ENCODE peak calls at places on chromosomes 2 and 18, in ten cellular contexts. One of them, this sample, is unnamed.

GRCh38 chr2:47098953-47099352 is 56.2 kb downstream of the STPG4 start:
- DNase-seq in esophagus squamous epithelium: no peak
- DNase-seq in foreskin keratinocyte: no peak
- DNase-seq in uterus: no peak
- DNase-seq in neuronal stem cell: no peak
- DNase-seq in body of pancreas: no peak
- DNase-seq in HCT116: no peak
- DNase-seq in CD4-positive, alpha-beta memory T cell: no peak
- DNase-seq in psoas muscle: no peak
- DNase-seq in ovary: no peak
- DNase-seq in this sample: no peak

GRCh38 chr2:195756218-195756941 is 99.4 kb downstream of the SLC39A10 start:
- DNase-seq in esophagus squamous epithelium: no peak
- DNase-seq in foreskin keratinocyte: peak
- DNase-seq in uterus: no peak
- DNase-seq in neuronal stem cell: no peak
- DNase-seq in body of pancreas: no peak
- DNase-seq in HCT116: peak
- DNase-seq in CD4-positive, alpha-beta memory T cell: no peak
- DNase-seq in psoas muscle: no peak
- DNase-seq in ovary: no peak
- DNase-seq in this sample: no peak

GRCh38 chr18:59455728-59456276 is 96.7 kb upstream of the LMAN1 start:
- DNase-seq in esophagus squamous epithelium: no peak
- DNase-seq in foreskin keratinocyte: no peak
- DNase-seq in uterus: no peak
- DNase-seq in neuronal stem cell: no peak
- DNase-seq in body of pancreas: no peak
- DNase-seq in HCT116: no peak
- DNase-seq in CD4-positive, alpha-beta memory T cell: no peak
- DNase-seq in psoas muscle: no peak
- DNase-seq in ovary: no peak
- DNase-seq in this sample: no peak

GRCh38 chr2:25558262-25558661 is 115.1 kb downstream of the DTNB start:
- DNase-seq in esophagus squamous epithelium: no peak
- DNase-seq in foreskin keratinocyte: peak
- DNase-seq in uterus: no peak
- DNase-seq in neuronal stem cell: no peak
- DNase-seq in body of pancreas: peak
- DNase-seq in HCT116: no peak
- DNase-seq in CD4-positive, alpha-beta memory T cell: peak
- DNase-seq in psoas muscle: no peak
- DNase-seq in ovary: no peak
- DNase-seq in this sample: no peak

GRCh38 chr2:27655155-27655951 is 8.1 kb downstream of the SUPT7L start:
- DNase-seq in esophagus squamous epithelium: no peak
- DNase-seq in foreskin keratinocyte: no peak
- DNase-seq in uterus: no peak
- DNase-seq in neuronal stem cell: no peak
- DNase-seq in body of pancreas: no peak
- DNase-seq in HCT116: no peak
- DNase-seq in CD4-positive, alpha-beta memory T cell: no peak
- DNase-seq in psoas muscle: no peak
- DNase-seq in ovary: no peak
- DNase-seq in this sample: no peak

GRCh38 chr2:105328281-105329196 is 996 bp downstream of the TGFBRAP1 start:
- DNase-seq in esophagus squamous epithelium: no peak
- DNase-seq in foreskin keratinocyte: peak
- DNase-seq in uterus: no peak
- DNase-seq in neuronal stem cell: no peak
- DNase-seq in body of pancreas: peak
- DNase-seq in HCT116: no peak
- DNase-seq in CD4-positive, alpha-beta memory T cell: peak
- DNase-seq in psoas muscle: peak
- DNase-seq in ovary: peak
- DNase-seq in this sample: no peak

GRCh38 chr2:190405069-190405468 is 3.1 kb upstream of the MFSD6 start:
- DNase-seq in esophagus squamous epithelium: no peak
- DNase-seq in foreskin keratinocyte: no peak
- DNase-seq in uterus: no peak
- DNase-seq in neuronal stem cell: no peak
- DNase-seq in body of pancreas: no peak
- DNase-seq in HCT116: no peak
- DNase-seq in CD4-positive, alpha-beta memory T cell: no peak
- DNase-seq in psoas muscle: no peak
- DNase-seq in ovary: no peak
- DNase-seq in this sample: no peak

GRCh38 chr18:79637181-79637920 is 42.3 kb upstream of the CTDP1 start:
- DNase-seq in esophagus squamous epithelium: no peak
- DNase-seq in foreskin keratinocyte: no peak
- DNase-seq in uterus: no peak
- DNase-seq in neuronal stem cell: no peak
- DNase-seq in body of pancreas: no peak
- DNase-seq in HCT116: no peak
- DNase-seq in CD4-positive, alpha-beta memory T cell: no peak
- DNase-seq in psoas muscle: no peak
- DNase-seq in ovary: no peak
- DNase-seq in this sample: no peak

GRCh38 chr18:62715829-62716678 is 713 bp downstream of the PHLPP1 start:
- DNase-seq in esophagus squamous epithelium: no peak
- DNase-seq in foreskin keratinocyte: peak
- DNase-seq in uterus: peak
- DNase-seq in neuronal stem cell: peak
- DNase-seq in body of pancreas: peak
- DNase-seq in HCT116: peak
- DNase-seq in CD4-positive, alpha-beta memory T cell: peak
- DNase-seq in psoas muscle: peak
- DNase-seq in ovary: peak
- DNase-seq in this sample: peak

GRCh38 chr2:54667726-54668650 is 55.5 kb upstream of the EML6 start:
- DNase-seq in esophagus squamous epithelium: no peak
- DNase-seq in foreskin keratinocyte: no peak
- DNase-seq in uterus: no peak
- DNase-seq in neuronal stem cell: no peak
- DNase-seq in body of pancreas: no peak
- DNase-seq in HCT116: no peak
- DNase-seq in CD4-positive, alpha-beta memory T cell: no peak
- DNase-seq in psoas muscle: no peak
- DNase-seq in ovary: no peak
- DNase-seq in this sample: no peak

GRCh38 chr2:54668711-54669110 is 54.8 kb upstream of the EML6 start:
- DNase-seq in esophagus squamous epithelium: no peak
- DNase-seq in foreskin keratinocyte: no peak
- DNase-seq in uterus: no peak
- DNase-seq in neuronal stem cell: no peak
- DNase-seq in body of pancreas: no peak
- DNase-seq in HCT116: no peak
- DNase-seq in CD4-positive, alpha-beta memory T cell: no peak
- DNase-seq in psoas muscle: no peak
- DNase-seq in ovary: no peak
- DNase-seq in this sample: no peak

GRCh38 chr2:54670485-54671009 is 52.9 kb upstream of the EML6 start:
- DNase-seq in esophagus squamous epithelium: no peak
- DNase-seq in foreskin keratinocyte: no peak
- DNase-seq in uterus: no peak
- DNase-seq in neuronal stem cell: no peak
- DNase-seq in body of pancreas: no peak
- DNase-seq in HCT116: no peak
- DNase-seq in CD4-positive, alpha-beta memory T cell: no peak
- DNase-seq in psoas muscle: no peak
- DNase-seq in ovary: no peak
- DNase-seq in this sample: no peak

GRCh38 chr2:54671010-54671409 is 52.5 kb upstream of the EML6 start:
- DNase-seq in esophagus squamous epithelium: no peak
- DNase-seq in foreskin keratinocyte: no peak
- DNase-seq in uterus: no peak
- DNase-seq in neuronal stem cell: no peak
- DNase-seq in body of pancreas: no peak
- DNase-seq in HCT116: no peak
- DNase-seq in CD4-positive, alpha-beta memory T cell: no peak
- DNase-seq in psoas muscle: no peak
- DNase-seq in ovary: no peak
- DNase-seq in this sample: no peak

GRCh38 chr2:54669677-54670484 is 53.6 kb upstream of the EML6 start:
- DNase-seq in esophagus squamous epithelium: no peak
- DNase-seq in foreskin keratinocyte: no peak
- DNase-seq in uterus: peak
- DNase-seq in neuronal stem cell: no peak
- DNase-seq in body of pancreas: peak
- DNase-seq in HCT116: no peak
- DNase-seq in CD4-positive, alpha-beta memory T cell: no peak
- DNase-seq in psoas muscle: no peak
- DNase-seq in ovary: no peak
- DNase-seq in this sample: no peak
- H3K27ac ChIP-seq in esophagus squamous epithelium: peak
- H3K27ac ChIP-seq in foreskin keratinocyte: no peak
- H3K27ac ChIP-seq in uterus: peak
- H3K27ac ChIP-seq in neuronal stem cell: no peak
- H3K27ac ChIP-seq in body of pancreas: peak
- H3K27ac ChIP-seq in HCT116: no peak
- H3K27ac ChIP-seq in CD4-positive, alpha-beta memory T cell: no peak
- H3K27ac ChIP-seq in psoas muscle: peak
- H3K27ac ChIP-seq in ovary: no peak
- H3K27ac ChIP-seq in this sample: no peak

GRCh38 chr2:69300650-69301049 is 86.4 kb downstream of the GFPT1 start:
- DNase-seq in esophagus squamous epithelium: no peak
- DNase-seq in foreskin keratinocyte: no peak
- DNase-seq in uterus: no peak
- DNase-seq in neuronal stem cell: no peak
- DNase-seq in body of pancreas: no peak
- DNase-seq in HCT116: no peak
- DNase-seq in CD4-positive, alpha-beta memory T cell: no peak
- DNase-seq in psoas muscle: no peak
- DNase-seq in ovary: no peak
- DNase-seq in this sample: no peak
- H3K27ac ChIP-seq in esophagus squamous epithelium: no peak
- H3K27ac ChIP-seq in foreskin keratinocyte: no peak
- H3K27ac ChIP-seq in uterus: no peak
- H3K27ac ChIP-seq in neuronal stem cell: no peak
- H3K27ac ChIP-seq in body of pancreas: no peak
- H3K27ac ChIP-seq in HCT116: no peak
- H3K27ac ChIP-seq in CD4-positive, alpha-beta memory T cell: no peak
- H3K27ac ChIP-seq in psoas muscle: no peak
- H3K27ac ChIP-seq in ovary: no peak
- H3K27ac ChIP-seq in this sample: no peak

GRCh38 chr2:41911033-41911432 is 136.8 kb upstream of the PKDCC start:
- DNase-seq in esophagus squamous epithelium: no peak
- DNase-seq in foreskin keratinocyte: no peak
- DNase-seq in uterus: no peak
- DNase-seq in neuronal stem cell: no peak
- DNase-seq in body of pancreas: no peak
- DNase-seq in HCT116: no peak
- DNase-seq in CD4-positive, alpha-beta memory T cell: no peak
- DNase-seq in psoas muscle: no peak
- DNase-seq in ovary: no peak
- DNase-seq in this sample: no peak

GRCh38 chr2:41912766-41913165 is 135.1 kb upstream of the PKDCC start:
- DNase-seq in esophagus squamous epithelium: no peak
- DNase-seq in foreskin keratinocyte: no peak
- DNase-seq in uterus: no peak
- DNase-seq in neuronal stem cell: no peak
- DNase-seq in body of pancreas: no peak
- DNase-seq in HCT116: no peak
- DNase-seq in CD4-positive, alpha-beta memory T cell: no peak
- DNase-seq in psoas muscle: no peak
- DNase-seq in ovary: no peak
- DNase-seq in this sample: no peak

GRCh38 chr2:41913921-41914609 is 133.8 kb upstream of the PKDCC start:
- DNase-seq in esophagus squamous epithelium: no peak
- DNase-seq in foreskin keratinocyte: no peak
- DNase-seq in uterus: no peak
- DNase-seq in neuronal stem cell: no peak
- DNase-seq in body of pancreas: no peak
- DNase-seq in HCT116: no peak
- DNase-seq in CD4-positive, alpha-beta memory T cell: no peak
- DNase-seq in psoas muscle: no peak
- DNase-seq in ovary: no peak
- DNase-seq in this sample: no peak

GRCh38 chr2:41913311-41913710 is 134.5 kb upstream of the PKDCC start:
- DNase-seq in esophagus squamous epithelium: no peak
- DNase-seq in foreskin keratinocyte: no peak
- DNase-seq in uterus: no peak
- DNase-seq in neuronal stem cell: no peak
- DNase-seq in body of pancreas: no peak
- DNase-seq in HCT116: no peak
- DNase-seq in CD4-positive, alpha-beta memory T cell: no peak
- DNase-seq in psoas muscle: no peak
- DNase-seq in ovary: no peak
- DNase-seq in this sample: no peak

GRCh38 chr2:41912337-41912736 is 135.5 kb upstream of the PKDCC start:
- DNase-seq in esophagus squamous epithelium: no peak
- DNase-seq in foreskin keratinocyte: no peak
- DNase-seq in uterus: peak
- DNase-seq in neuronal stem cell: no peak
- DNase-seq in body of pancreas: peak
- DNase-seq in HCT116: no peak
- DNase-seq in CD4-positive, alpha-beta memory T cell: no peak
- DNase-seq in psoas muscle: no peak
- DNase-seq in ovary: no peak
- DNase-seq in this sample: no peak
- H3K27ac ChIP-seq in esophagus squamous epithelium: no peak
- H3K27ac ChIP-seq in foreskin keratinocyte: no peak
- H3K27ac ChIP-seq in uterus: no peak
- H3K27ac ChIP-seq in neuronal stem cell: no peak
- H3K27ac ChIP-seq in body of pancreas: no peak
- H3K27ac ChIP-seq in HCT116: no peak
- H3K27ac ChIP-seq in CD4-positive, alpha-beta memory T cell: no peak
- H3K27ac ChIP-seq in psoas muscle: no peak
- H3K27ac ChIP-seq in ovary: no peak
- H3K27ac ChIP-seq in this sample: no peak

GRCh38 chr2:229943171-229943570 is 20.9 kb downstream of the FBXO36 start:
- DNase-seq in esophagus squamous epithelium: no peak
- DNase-seq in foreskin keratinocyte: no peak
- DNase-seq in uterus: no peak
- DNase-seq in neuronal stem cell: no peak
- DNase-seq in body of pancreas: no peak
- DNase-seq in HCT116: no peak
- DNase-seq in CD4-positive, alpha-beta memory T cell: no peak
- DNase-seq in psoas muscle: no peak
- DNase-seq in ovary: no peak
- DNase-seq in this sample: no peak

GRCh38 chr2:229947544-229947943 is 25.2 kb downstream of the FBXO36 start:
- DNase-seq in esophagus squamous epithelium: no peak
- DNase-seq in foreskin keratinocyte: no peak
- DNase-seq in uterus: no peak
- DNase-seq in neuronal stem cell: no peak
- DNase-seq in body of pancreas: no peak
- DNase-seq in HCT116: no peak
- DNase-seq in CD4-positive, alpha-beta memory T cell: no peak
- DNase-seq in psoas muscle: no peak
- DNase-seq in ovary: no peak
- DNase-seq in this sample: no peak

GRCh38 chr2:229942671-229943070 is 20.4 kb downstream of the FBXO36 start:
- DNase-seq in esophagus squamous epithelium: no peak
- DNase-seq in foreskin keratinocyte: no peak
- DNase-seq in uterus: no peak
- DNase-seq in neuronal stem cell: no peak
- DNase-seq in body of pancreas: no peak
- DNase-seq in HCT116: no peak
- DNase-seq in CD4-positive, alpha-beta memory T cell: no peak
- DNase-seq in psoas muscle: no peak
- DNase-seq in ovary: no peak
- DNase-seq in this sample: no peak

GRCh38 chr2:229945975-229946374 is 23.7 kb downstream of the FBXO36 start:
- DNase-seq in esophagus squamous epithelium: no peak
- DNase-seq in foreskin keratinocyte: no peak
- DNase-seq in uterus: no peak
- DNase-seq in neuronal stem cell: no peak
- DNase-seq in body of pancreas: no peak
- DNase-seq in HCT116: no peak
- DNase-seq in CD4-positive, alpha-beta memory T cell: no peak
- DNase-seq in psoas muscle: no peak
- DNase-seq in ovary: no peak
- DNase-seq in this sample: no peak

GRCh38 chr2:229943770-229944449 is 21.6 kb downstream of the FBXO36 start:
- DNase-seq in esophagus squamous epithelium: no peak
- DNase-seq in foreskin keratinocyte: no peak
- DNase-seq in uterus: no peak
- DNase-seq in neuronal stem cell: no peak
- DNase-seq in body of pancreas: no peak
- DNase-seq in HCT116: no peak
- DNase-seq in CD4-positive, alpha-beta memory T cell: no peak
- DNase-seq in psoas muscle: no peak
- DNase-seq in ovary: no peak
- DNase-seq in this sample: no peak
- H3K27ac ChIP-seq in esophagus squamous epithelium: no peak
- H3K27ac ChIP-seq in foreskin keratinocyte: no peak
- H3K27ac ChIP-seq in uterus: no peak
- H3K27ac ChIP-seq in neuronal stem cell: no peak
- H3K27ac ChIP-seq in body of pancreas: no peak
- H3K27ac ChIP-seq in HCT116: no peak
- H3K27ac ChIP-seq in CD4-positive, alpha-beta memory T cell: no peak
- H3K27ac ChIP-seq in psoas muscle: no peak
- H3K27ac ChIP-seq in ovary: no peak
- H3K27ac ChIP-seq in this sample: no peak